ENCODE peak calls at places on chromosome 20, in ten cellular contexts. N is PC-3, U is Caco-2, S is tibial nerve, H is vagina, X is uterus, V is A549, T is lower leg skin, I is OCI-LY7, G is endodermal cell. L is an unnamed sample.

GRCh38 chr20:25252686-25253421 is 5.0 kb downstream of the PYGB start:
- DNase-seq in N (peak; percentile 35), U (no peak), S (no peak), H (no peak), X (no peak), V (no peak), T (peak; percentile 67), I (no peak), G (peak; percentile 35), L (no peak)

GRCh38 chr20:40471261-40471629 is 217.8 kb downstream of the MAFB start:
- DNase-seq in N (no peak), U (peak; percentile 47), S (no peak), H (no peak), X (no peak), V (no peak), T (no peak), I (no peak), G (peak; percentile 82), L (no peak)

GRCh38 chr20:9054176-9054575 is 14.7 kb upstream of the PLCB4 start:
- DNase-seq in N (no peak), U (no peak), S (no peak), H (no peak), X (no peak), V (no peak), T (no peak), I (no peak), G (no peak), L (no peak)

GRCh38 chr20:37727247-37727956 is 33.6 kb downstream of the CTNNBL1 start:
- DNase-seq in N (no peak), U (peak; percentile 66), S (no peak), H (no peak), X (no peak), V (no peak), T (no peak), I (no peak), G (peak; percentile 73), L (no peak)

GRCh38 chr20:57793421-57793820 is 83.6 kb upstream of the PMEPA1 start:
- DNase-seq in N (no peak), U (no peak), S (no peak), H (no peak), X (no peak), V (no peak), T (no peak), I (no peak), G (no peak), L (no peak)

GRCh38 chr20:46293084-46293483 is 15.2 kb downstream of the CDH22 start:
- DNase-seq in N (peak; percentile 68), U (peak; percentile 80), S (no peak), H (no peak), X (no peak), V (peak; percentile 31), T (no peak), I (peak; percentile 7), G (peak; percentile 81), L (no peak)

GRCh38 chr20:8812818-8813217 is 256.1 kb upstream of the PLCB4 start:
- DNase-seq in N (no peak), U (no peak), S (no peak), H (no peak), X (peak; percentile 67), V (no peak), T (no peak), I (no peak), G (peak; percentile 65), L (no peak)

GRCh38 chr20:62776692-62777527 is 19.4 kb upstream of the MRGBP start:
- DNase-seq in N (peak; percentile 62), U (no peak), S (no peak), H (no peak), X (no peak), V (no peak), T (no peak), I (peak; percentile 86), G (peak; percentile 90), L (peak; percentile 60)

GRCh38 chr20:10412591-10413408 is 21.2 kb downstream of the MKKS start:
- DNase-seq in N (peak; percentile 25), U (no peak), S (no peak), H (no peak), X (no peak), V (peak; percentile 43), T (no peak), I (no peak), G (no peak), L (no peak)

GRCh38 chr20:17010181-17010580 is 216.7 kb upstream of the PCSK2 start:
- DNase-seq in N (no peak), U (no peak), S (no peak), H (no peak), X (no peak), V (no peak), T (no peak), I (no peak), G (no peak), L (no peak)

GRCh38 chr20:47854687-47855212 is 69.5 kb upstream of the SULF2 start:
- DNase-seq in N (peak; percentile 84), U (peak; percentile 74), S (no peak), H (no peak), X (no peak), V (peak; percentile 55), T (no peak), I (peak; percentile 66), G (peak; percentile 88), L (no peak)

GRCh38 chr20:21133404-21133803 is 7.5 kb downstream of the KIZ start:
- DNase-seq in N (no peak), U (no peak), S (no peak), H (no peak), X (no peak), V (no peak), T (no peak), I (no peak), G (no peak), L (no peak)

GRCh38 chr20:61768926-61769832 is 296.5 kb downstream of the TAF4 start:
- DNase-seq in N (no peak), U (no peak), S (no peak), H (no peak), X (no peak), V (no peak), T (peak; percentile 86), I (no peak), G (no peak), L (no peak)

GRCh38 chr20:64035066-64035932 is 683 bp upstream of the C20orf204 start:
- DNase-seq in N (no peak), U (no peak), S (no peak), H (no peak), X (no peak), V (no peak), T (no peak), I (no peak), G (peak; percentile 66), L (no peak)

GRCh38 chr20:25032478-25033183 is 25.3 kb downstream of the ACSS1 start:
- DNase-seq in N (no peak), U (no peak), S (peak; percentile 69), H (no peak), X (peak; percentile 45), V (no peak), T (no peak), I (no peak), G (peak; percentile 71), L (no peak)

GRCh38 chr20:18831830-18832229 is 18.2 kb downstream of the SCP2D1 start:
- DNase-seq in N (peak; percentile 8), U (no peak), S (no peak), H (no peak), X (peak; percentile 41), V (no peak), T (no peak), I (no peak), G (no peak), L (no peak)

GRCh38 chr20:20611165-20611564 is 101.3 kb downstream of the RALGAPA2 start:
- DNase-seq in N (no peak), U (no peak), S (no peak), H (no peak), X (no peak), V (no peak), T (no peak), I (no peak), G (no peak), L (no peak)

GRCh38 chr20:32443386-32443974 is 85.3 kb downstream of the ASXL1 start:
- DNase-seq in N (no peak), U (peak; percentile 35), S (no peak), H (no peak), X (no peak), V (no peak), T (peak; percentile 37), I (peak; percentile 46), G (peak; percentile 46), L (no peak)
- TF ChIP-seq CTCF in N (no peak), U (no peak), S (no peak), H (no peak), X (no peak), V (no peak), T (no peak), I (peak; percentile 33), G (peak; percentile 44), L (no peak)

GRCh38 chr20:36460648-36461599 is 80.4 kb upstream of the MYL9 start:
- DNase-seq in N (peak; percentile 93), U (peak; percentile 98), S (peak; percentile 93), H (peak; percentile 95), X (peak; percentile 94), V (peak; percentile 86), T (peak; percentile 98), I (peak; percentile 94), G (peak; percentile 96), L (peak; percentile 66)
- H3K4me3 ChIP-seq in N (peak overlapping the region; percentile 33), U (peak overlapping the region; percentile 61), S (peak overlapping the region; percentile 76), H (peak overlapping the region; percentile 69), X (peak overlapping the region; percentile 98), V (peak overlapping the region; percentile 98), T (no peak overlapping the region), I (peak overlapping the region; percentile 62), G (peak overlapping the region; percentile 45), L (peak overlapping the region; percentile 87)

DNA sequence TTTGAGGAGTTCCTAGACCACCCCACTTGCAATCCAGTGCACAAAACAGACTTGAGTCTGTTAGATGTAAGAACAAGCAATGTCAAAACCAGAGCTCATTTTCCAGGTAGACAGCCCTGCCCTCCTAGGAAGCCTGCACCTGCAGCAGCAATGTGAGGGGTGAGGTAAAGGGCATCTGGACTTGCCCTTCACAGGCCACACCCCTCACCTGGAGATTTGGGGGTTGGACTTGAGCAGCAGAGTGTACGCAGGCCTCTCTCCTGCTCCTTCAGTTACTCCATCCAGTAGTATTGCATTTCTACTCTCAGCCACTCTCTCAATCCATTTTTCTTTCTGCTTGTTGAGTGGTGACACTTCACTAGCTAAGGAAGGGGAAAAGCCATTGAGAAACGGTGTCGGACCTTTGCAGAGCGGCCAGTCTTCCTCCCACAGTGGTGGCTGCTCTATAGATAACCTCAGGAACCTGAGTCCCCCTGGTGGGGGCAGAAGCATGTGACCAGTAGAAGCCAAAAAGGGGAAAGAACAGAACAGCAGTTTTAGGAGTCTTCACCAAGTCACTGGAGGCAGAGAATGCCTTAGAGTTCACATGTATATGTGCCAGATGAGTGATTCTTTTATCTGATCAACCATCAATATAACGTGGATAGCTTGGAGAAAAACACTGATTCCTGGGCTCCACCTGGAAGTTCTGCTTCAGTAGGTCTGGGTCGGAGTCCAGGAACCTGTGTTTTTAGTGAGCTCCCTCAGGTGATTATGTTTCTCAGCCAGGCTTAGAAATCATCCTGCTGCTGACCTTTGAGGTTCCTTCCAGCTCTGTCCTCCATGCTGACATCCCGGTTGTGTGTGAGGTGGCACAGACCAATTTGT is 28.0 kb downstream of the ARFGEF2 start:
- DNase-seq in N (no peak), U (peak; percentile 57), S (no peak), H (no peak), X (no peak), V (peak; percentile 25), T (no peak), I (no peak), G (peak; percentile 75), L (no peak)
- TF ChIP-seq CTCF in N (peak; percentile 46), U (peak; percentile 54), S (no peak), H (no peak), X (no peak), V (no peak), T (no peak), I (peak; percentile 33), G (peak; percentile 79), L (peak; percentile 11)

GRCh38 chr20:31967830-31968249 is at the start of gene XKR7:
- DNase-seq in N (no peak), U (no peak), S (no peak), H (no peak), X (no peak), V (no peak), T (no peak), I (no peak), G (peak; percentile 79), L (no peak)
- H3K4me3 ChIP-seq in N (no peak within 1 kb of the TSS), U (no peak within 1 kb of the TSS), S (no peak within 1 kb of the TSS), H (no peak within 1 kb of the TSS), X (no peak within 1 kb of the TSS), V (no peak within 1 kb of the TSS), T (no peak within 1 kb of the TSS), I (no peak within 1 kb of the TSS), G (peak within 1 kb of the TSS; percentile 64), L (no peak within 1 kb of the TSS)